ENCODE peak calls at places on chromosomes 16 and 17, in nine cellular contexts. Y is fibroblast of lung; V is activated naive CD4-positive, alpha-beta T cell treated with anti-CD3 and anti-CD28 coated beads for 36 hours; J is ACHN; W is AG04449; L is EL; P is stimulated activated CD8-positive, alpha-beta memory T cell treated with anti-CD3 and anti-CD28 coated beads, Interleukin-12 subunit alpha, Interleukin-12 subunit beta, amount 100 ng/mL, for 4 hours; S is effector CD4-positive, alpha-beta T cell; X is esophagus squamous epithelium. Z is an unnamed sample.

GRCh38 chr16:50531359-50531758 is 16.8 kb upstream of the NKD1 start:
- DNase-seq in Y (no peak), V (no peak), W (no peak), P (no peak), J (no peak), X (no peak), L (no peak), S (no peak), Z (no peak)

GRCh38 chr16:19524356-19524865 is 669 bp downstream of the CCP110 start:
- DNase-seq in J (peak), S (no peak), W (no peak), V (peak), P (no peak), X (no peak), Y (no peak), L (peak), Z (no peak)

GRCh38 chr17:8151120-8151640 is 1.0 kb downstream of the PER1 start:
- DNase-seq in V (peak), S (peak), P (peak), X (peak), L (peak), J (no peak), W (peak), Y (peak), Z (no peak)

GRCh38 chr16:31112711-31113419 is 4.6 kb upstream of the KAT8 start:
- DNase-seq in Y (no peak), V (no peak), J (no peak), W (no peak), P (no peak), S (no peak), X (no peak), L (no peak), Z (no peak)

GRCh38 chr16:15970743-15971434 is 21.5 kb downstream of the ABCC1 start:
- DNase-seq in V (no peak), P (no peak), J (no peak), S (no peak), X (no peak), Y (no peak), L (no peak), W (no peak), Z (no peak)

GRCh38 chr17:17015221-17015620 is 27.0 kb upstream of the MPRIP start:
- DNase-seq in P (no peak), J (no peak), Y (no peak), L (no peak), S (no peak), V (no peak), W (no peak), X (no peak), Z (no peak)

GRCh38 chr16:46924402-46924801 is 40.2 kb downstream of the GPT2 start:
- DNase-seq in P (no peak), J (no peak), S (no peak), L (no peak), Y (no peak), X (no peak), V (no peak), W (no peak), Z (no peak)

GRCh38 chr17:58677204-58677880 is 14.5 kb downstream of the TEX14 start:
- DNase-seq in J (no peak), W (peak), V (no peak), L (peak), P (no peak), Y (peak), X (no peak), S (no peak), Z (no peak)

GRCh38 chr16:75074920-75075687 is 41.5 kb downstream of the LDHD start:
- DNase-seq in Y (no peak), J (no peak), S (peak), X (peak), L (no peak), V (peak), P (peak), W (no peak), Z (no peak)

GRCh38 chr16:88747588-88748301 is 37.3 kb downstream of the PIEZO1 start:
- DNase-seq in V (peak), L (peak), Y (no peak), J (peak), S (no peak), W (no peak), X (no peak), P (no peak), Z (peak)

GRCh38 chr17:45925311-45925710 is 31.0 kb downstream of the MAPT start:
- DNase-seq in L (no peak), V (no peak), J (no peak), Y (no peak), X (no peak), S (no peak), P (no peak), W (no peak), Z (no peak)

GRCh38 chr17:27982688-27983087 is 59.8 kb upstream of the NLK start:
- DNase-seq in W (no peak), V (no peak), S (no peak), L (no peak), J (no peak), Y (no peak), P (no peak), X (no peak), Z (no peak)

Z was measured in RCC 7860.